ENCODE peak calls at places on chromosomes 11 and 22, in seven cellular contexts. Z is breast epithelium, G is H1, S is suprapubic skin, D is HCT116, M is upper lobe of left lung, R is SK-N-SH. V is an unnamed sample.

GRCh38 chr11:45102810-45103621 is 43.4 kb upstream of the PRDM11 start:
- DNase-seq in R (peak; percentile 87), G (no peak), D (peak; percentile 45), S (peak; percentile 84), M (peak; percentile 75), Z (peak; percentile 37), V (peak; percentile 54)

GRCh38 chr22:21450320-21450831 is 16.8 kb upstream of the TMEM191C start:
- DNase-seq in S (peak; percentile 65), Z (no peak), M (peak; percentile 68), G (no peak), D (no peak), R (peak; percentile 44), V (peak; percentile 18)

GRCh38 chr11:47714554-47715081 is 551 bp downstream of the AGBL2 start:
- DNase-seq in D (no peak), S (no peak), G (no peak), M (no peak), R (no peak), Z (no peak), V (no peak)

GRCh38 chr11:126115820-126116319 is 53.2 kb upstream of the CDON start:
- DNase-seq in Z (peak; percentile 75), R (peak; percentile 62), S (peak; percentile 88), M (peak; percentile 79), D (peak; percentile 7), G (no peak), V (peak; percentile 85)

GRCh38 chr11:126308271-126308671 is 4.4 kb downstream of the DCPS start:
- DNase-seq in M (no peak), D (no peak), Z (no peak), S (no peak), R (no peak), G (no peak), V (no peak)

GRCh38 chr11:93570759-93571413 is 27.7 kb upstream of the SMCO4 start:
- DNase-seq in Z (no peak), G (no peak), S (no peak), R (no peak), M (no peak), D (no peak), V (no peak)

GRCh38 chr11:31802990-31803812 is 7.9 kb downstream of the PAX6 start:
- DNase-seq in S (no peak), M (peak; percentile 15), D (no peak), R (peak; percentile 42), G (no peak), Z (no peak), V (no peak)

GRCh38 chr11:76626921-76627391 is 43.6 kb downstream of the LRRC32 start:
- DNase-seq in D (no peak), R (no peak), S (no peak), G (no peak), Z (no peak), M (no peak), V (no peak)

GRCh38 chr11:91997178-91997577 is 227.4 kb upstream of the FAT3 start:
- DNase-seq in G (no peak), D (no peak), R (no peak), M (no peak), Z (no peak), S (no peak), V (no peak)

GRCh38 chr11:132994038-132994502 is 538.2 kb downstream of the OPCML start:
- DNase-seq in M (peak; percentile 65), D (no peak), Z (no peak), G (no peak), R (peak; percentile 37), S (no peak), V (no peak)

GRCh38 chr11:45896392-45897068 is 10.5 kb downstream of the FREY1 start:
- DNase-seq in G (no peak), Z (no peak), R (peak; percentile 73), D (no peak), S (no peak), M (peak; percentile 73), V (no peak)

GRCh38 chr11:72418834-72419560 is 15.3 kb downstream of the CLPB start:
- DNase-seq in R (no peak), S (peak; percentile 1), Z (no peak), M (no peak), D (no peak), G (no peak), V (no peak)

GRCh38 chr11:23370580-23371275 is 510.5 kb upstream of the CCDC179 start:
- DNase-seq in G (no peak), S (no peak), D (no peak), Z (no peak), R (no peak), M (no peak), V (no peak)

GRCh38 chr11:47272706-47273105 is 2.8 kb downstream of the MADD start:
- DNase-seq in D (no peak), M (no peak), G (no peak), Z (no peak), S (no peak), R (no peak), V (no peak)

DNA sequence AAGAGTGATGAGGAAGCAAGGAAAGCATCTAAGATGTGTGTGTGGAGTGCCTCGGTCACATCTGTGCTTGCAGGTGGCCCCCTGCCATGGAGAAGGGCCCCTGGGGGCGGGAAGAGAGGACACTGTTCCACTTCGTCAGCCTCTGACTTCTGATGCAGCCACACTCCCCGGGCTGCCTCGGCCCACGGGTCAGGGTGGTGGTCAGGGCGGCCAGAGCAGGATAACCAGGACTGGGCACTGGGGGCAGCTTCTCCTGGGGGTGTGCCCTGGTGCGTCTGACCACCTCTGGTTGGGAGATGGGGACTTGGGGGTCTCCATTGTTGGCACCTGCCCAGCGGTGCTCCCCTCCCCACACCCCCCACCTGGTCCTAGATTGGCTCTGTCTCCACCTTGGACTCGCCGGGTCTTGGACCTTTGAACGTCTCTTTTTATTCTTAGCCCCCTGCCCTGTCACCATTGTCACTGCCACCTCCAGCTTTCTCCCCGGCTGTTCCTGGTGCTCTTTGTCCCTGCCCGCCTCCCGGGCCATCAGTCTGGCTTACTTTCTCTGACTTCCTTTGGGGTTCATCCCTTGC is 114.4 kb downstream of the KIAA1671 start:
- DNase-seq in Z (no peak), G (no peak), S (no peak), M (peak; percentile 66), R (no peak), D (no peak), V (no peak)
- TF ChIP-seq POLR2AphosphoS5 in Z (no peak), G (no peak), S (no peak), M (no peak), R (no peak), D (no peak), V (no peak)

GRCh38 chr22:46501701-46502100 is 35.7 kb downstream of the CELSR1 start:
- DNase-seq in M (no peak), D (no peak), G (no peak), R (no peak), Z (no peak), S (no peak), V (no peak)
- H3K4me1 ChIP-seq in M (no peaks in the 10 kb centered on the region), D (peaks cover 7% of the 10 kb centered on the region), G (peaks cover 4% of the 10 kb centered on the region), R (peaks cover 8% of the 10 kb centered on the region), Z (no peaks in the 10 kb centered on the region), S (peaks cover 9% of the 10 kb centered on the region), V (no peaks in the 10 kb centered on the region)

GRCh38 chr11:117814204-117814765 is 10.3 kb downstream of the FXYD2 start:
- DNase-seq in G (no peak), Z (no peak), M (no peak), R (no peak), S (no peak), D (no peak), V (no peak)
- H3K27ac ChIP-seq in G (no peak overlapping the region), Z (peak overlapping the region; percentile 5), M (no peak overlapping the region), R (no peak overlapping the region), S (no peak overlapping the region), D (no peak overlapping the region), V (peak overlapping the region; percentile 74)

GRCh38 chr22:17945851-17946690 is 78.3 kb downstream of the MICAL3 start:
- DNase-seq in G (no peak), S (peak; percentile 62), M (no peak), R (no peak), D (no peak), Z (no peak), V (peak; percentile 2)

GRCh38 chr22:17945156-17945850 is 79.1 kb downstream of the MICAL3 start:
- DNase-seq in R (peak; percentile 53), D (no peak), Z (no peak), S (peak; percentile 37), M (no peak), G (no peak), V (no peak)

GRCh38 chr22:17946691-17947367 is 77.5 kb downstream of the MICAL3 start:
- DNase-seq in D (no peak), S (peak; percentile 74), G (no peak), R (peak; percentile 47), M (no peak), Z (no peak), V (peak; percentile 20)

GRCh38 chr22:17949926-17950473 is 74.4 kb downstream of the MICAL3 start:
- DNase-seq in S (peak; percentile 2), Z (no peak), D (no peak), R (no peak), M (no peak), G (no peak), V (no peak)

GRCh38 chr22:17948101-17948500 is 76.3 kb downstream of the MICAL3 start:
- DNase-seq in R (no peak), M (no peak), D (no peak), Z (no peak), G (no peak), S (peak; percentile 62), V (peak; percentile 17)
- TF ChIP-seq POLR2AphosphoS5 in R (no peak), M (no peak), D (no peak), Z (no peak), G (no peak), S (no peak), V (no peak)

GRCh38 chr11:27468209-27468608 is 4.4 kb downstream of the LGR4 start:
- DNase-seq in D (no peak), R (no peak), M (no peak), Z (no peak), G (no peak), S (no peak), V (no peak)
- H3K4me1 ChIP-seq in D (peaks cover 5% of the 10 kb centered on the region), R (peaks cover 63% of the 10 kb centered on the region), M (peaks cover 19% of the 10 kb centered on the region), Z (no peaks in the 10 kb centered on the region), G (peaks cover 11% of the 10 kb centered on the region), S (peaks cover 77% of the 10 kb centered on the region), V (peaks cover 32% of the 10 kb centered on the region)

GRCh38 chr11:66969584-66970205 is 5.4 kb upstream of the C11orf86 start:
- DNase-seq in D (no peak), Z (no peak), G (no peak), R (no peak), M (no peak), S (no peak), V (no peak)
- H3K27ac ChIP-seq in D (no peak overlapping the region), Z (peak overlapping the region; percentile 94), G (no peak overlapping the region), R (no peak overlapping the region), M (no peak overlapping the region), S (no peak overlapping the region), V (peak overlapping the region; percentile 25)

DNA sequence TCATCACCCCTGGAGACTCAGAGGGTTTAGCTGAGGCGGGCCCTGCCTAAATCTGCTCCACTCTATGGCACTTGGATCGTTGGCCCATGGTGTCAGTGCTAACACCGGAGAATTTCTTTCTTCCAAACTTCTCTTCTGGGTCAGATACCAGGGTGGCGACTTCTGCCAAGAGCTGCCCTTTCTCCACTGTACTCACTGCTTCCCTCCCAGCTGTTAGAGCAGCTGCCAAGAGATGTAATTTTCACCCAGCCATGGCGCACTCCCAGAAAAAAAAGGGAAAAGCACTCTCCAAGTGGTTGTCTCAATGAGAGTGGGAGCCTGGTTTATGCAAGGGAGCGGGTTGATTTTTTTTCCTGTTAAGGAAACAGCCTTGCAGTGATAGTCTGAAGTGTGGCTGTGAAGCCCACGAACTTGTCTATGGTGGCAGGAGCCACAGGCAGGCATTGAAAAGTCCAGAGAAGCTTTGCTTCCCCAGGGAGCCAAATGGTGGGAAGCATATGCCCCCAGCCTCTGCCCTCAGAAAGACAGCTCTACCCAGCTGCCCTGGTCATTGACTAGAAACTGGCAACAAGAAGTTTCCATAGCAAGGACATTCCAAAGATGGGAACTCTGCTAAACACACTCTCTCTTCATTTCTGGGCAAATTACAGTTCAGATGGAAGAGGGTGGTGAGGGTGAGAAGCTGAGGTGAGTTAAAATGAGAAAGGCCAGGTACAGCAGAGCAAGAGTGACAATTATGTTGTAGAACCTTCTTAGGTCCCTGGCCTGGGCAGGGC is 10.7 kb downstream of the PCSK7 start:
- DNase-seq in G (no peak), R (no peak), M (no peak), Z (peak; percentile 60), S (no peak), D (no peak), V (no peak)
- TF ChIP-seq POLR2AphosphoS5 in G (no peak), R (no peak), M (no peak), Z (no peak), S (no peak), D (no peak), V (peak; percentile 46)